ENCODE peak calls at places on chromosome 3, in seven cellular contexts. L is adrenal gland, Q is spleen, I is cardiac muscle cell, F is left ventricle myocardium inferior, M is breast epithelium, O is stomach. C is an unnamed sample. For H3K36me3, the result is how much of the 10 kb centered on the place peaks cover.

GRCh38 chr3:144142151-144142855 is 170.7 kb downstream of the DIPK2A start:
- DNase-seq in O (no peak), L (no peak), I (no peak), M (no peak), F (no peak), Q (no peak), C (no peak)

GRCh38 chr3:17478673-17479072 is 263.8 kb downstream of the TBC1D5 start:
- DNase-seq in Q (no peak), O (no peak), L (no peak), M (no peak), I (no peak), F (no peak), C (no peak)

GRCh38 chr3:47978386-47978785 is 37.8 kb downstream of the MAP4 start:
- DNase-seq in F (no peak), L (no peak), I (no peak), O (no peak), Q (no peak), M (no peak), C (no peak)

GRCh38 chr3:99843590-99844260 is 26.1 kb downstream of the CMSS1 start:
- DNase-seq in O (peak), I (no peak), Q (no peak), M (no peak), F (no peak), L (no peak), C (no peak)

GRCh38 chr3:192857148-192857735 is 60.4 kb downstream of the MB21D2 start:
- DNase-seq in F (no peak), Q (no peak), M (no peak), O (no peak), I (no peak), L (no peak), C (no peak)

GRCh38 chr3:167989066-167989465 is 106.7 kb downstream of the GOLIM4 start:
- DNase-seq in Q (no peak), M (no peak), I (no peak), O (no peak), F (no peak), L (no peak), C (no peak)

GRCh38 chr3:71721721-71722157 is 3.5 kb downstream of the EIF4E3 start:
- DNase-seq in L (no peak), Q (no peak), I (no peak), O (no peak), M (no peak), F (no peak), C (no peak)

GRCh38 chr3:18888370-18888769 is 259.9 kb upstream of the KCNH8 start:
- DNase-seq in O (no peak), M (no peak), L (no peak), I (no peak), Q (no peak), F (no peak), C (no peak)

GRCh38 chr3:151316267-151316991 is at the start of gene GPR87:
- DNase-seq in O (no peak), M (no peak), L (no peak), Q (no peak), F (no peak), I (no peak), C (no peak)

GRCh38 chr3:144645300-144645699 is 673.7 kb downstream of the DIPK2A start:
- DNase-seq in F (no peak), L (no peak), O (no peak), M (no peak), Q (no peak), I (no peak), C (no peak)

GRCh38 chr3:159619341-159619885 is 369.2 kb upstream of the IL12A start:
- DNase-seq in I (peak), F (no peak), Q (no peak), M (no peak), O (no peak), L (no peak), C (no peak)

GRCh38 chr3:175735866-175736265 is 876.7 kb downstream of the NAALADL2 start:
- DNase-seq in O (no peak), F (no peak), I (no peak), M (no peak), L (no peak), Q (no peak), C (no peak)

GRCh38 chr3:10504161-10505049 is 981 bp downstream of the ATP2B2 start:
- DNase-seq in I (no peak), O (no peak), L (no peak), F (no peak), M (no peak), Q (no peak), C (no peak)
- H3K4me3 ChIP-seq in I (no peak), O (no peak), L (no peak), F (no peak), M (no peak), Q (no peak), C (no peak)

DNA sequence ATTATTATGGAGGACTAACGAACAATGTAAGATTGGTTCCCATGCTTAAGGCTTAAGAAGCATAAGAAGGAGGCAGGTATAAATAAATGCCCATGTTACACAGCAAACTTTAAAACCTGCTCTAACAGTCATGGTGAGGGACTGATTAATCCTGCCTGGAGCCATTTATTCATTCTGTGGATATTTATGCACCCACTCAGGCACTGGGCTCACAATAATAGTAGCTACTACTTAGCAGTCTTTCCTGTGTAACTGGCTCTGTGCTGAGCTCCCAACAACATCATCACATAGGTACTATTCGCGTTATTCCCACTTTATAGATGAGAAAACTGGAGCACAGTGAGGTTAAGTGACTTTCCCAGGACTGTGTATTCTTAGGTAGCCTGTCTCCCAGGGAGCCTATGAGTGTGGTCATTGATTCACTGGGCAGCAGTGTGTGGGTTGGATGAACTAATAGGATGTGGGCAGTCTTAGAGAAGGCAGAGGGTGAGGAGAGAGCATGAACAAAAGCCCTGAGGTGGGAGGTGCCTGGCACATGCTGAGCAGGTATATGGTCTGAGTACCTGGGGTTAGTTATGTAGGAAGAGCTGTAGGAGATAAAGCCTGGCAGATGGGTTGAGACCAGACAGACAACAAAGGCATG is 44.1 kb upstream of the UMPS start:
- DNase-seq in M (no peak), F (no peak), O (no peak), L (no peak), Q (no peak), I (no peak), C (no peak)
- H3K27ac ChIP-seq in M (no peak), F (no peak), O (no peak), L (no peak), Q (no peak), I (no peak), C (no peak)

GRCh38 chr3:33131328-33132018 is 17.7 kb downstream of the CRTAP start:
- DNase-seq in F (no peak), Q (no peak), M (no peak), I (peak), L (peak), O (peak), C (no peak)
- H3K36me3 ChIP-seq in F (half or more), Q (under half), M (under half), I (under half), L (half or more), O (half or more), C (under half)

DNA sequence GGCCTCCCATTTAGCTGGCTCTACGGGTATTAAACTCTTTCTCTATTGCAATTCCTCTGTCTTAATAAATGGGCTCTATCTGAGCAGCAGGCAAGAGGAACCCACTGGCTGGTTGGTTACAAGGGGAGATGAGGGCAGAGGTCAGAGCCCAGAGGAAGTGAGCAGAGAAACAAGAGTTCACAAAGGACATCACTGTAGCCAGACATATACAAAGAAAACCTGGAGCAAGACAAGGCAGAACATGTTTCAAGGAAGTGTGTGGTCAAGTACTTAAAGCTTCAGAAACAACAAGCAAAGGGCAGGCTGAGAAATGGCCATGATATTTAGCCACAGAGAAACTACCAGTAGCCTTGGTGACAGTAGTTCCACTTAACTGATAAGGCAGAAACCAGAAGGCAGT is 24.3 kb downstream of the SUSD5 start:
- DNase-seq in F (no peak), O (no peak), L (no peak), M (no peak), Q (no peak), I (no peak), C (no peak)
- H3K4me3 ChIP-seq in F (no peak), O (no peak), L (no peak), M (no peak), Q (no peak), I (no peak), C (no peak)

GRCh38 chr3:194547042-194547441 is 60.2 kb upstream of the ATP13A3 start:
- DNase-seq in F (no peak), I (no peak), M (no peak), O (no peak), Q (no peak), L (no peak), C (no peak)

GRCh38 chr3:194554488-194555098 is 67.8 kb upstream of the ATP13A3 start:
- DNase-seq in F (no peak), I (peak), M (no peak), O (no peak), Q (no peak), L (no peak), C (no peak)

GRCh38 chr3:194548346-194549321 is 61.8 kb upstream of the ATP13A3 start:
- DNase-seq in O (no peak), M (no peak), L (no peak), F (no peak), I (no peak), Q (no peak), C (no peak)

GRCh38 chr3:194552327-194552949 is 65.6 kb upstream of the ATP13A3 start:
- DNase-seq in Q (no peak), M (no peak), L (no peak), O (no peak), I (no peak), F (no peak), C (no peak)

DNA sequence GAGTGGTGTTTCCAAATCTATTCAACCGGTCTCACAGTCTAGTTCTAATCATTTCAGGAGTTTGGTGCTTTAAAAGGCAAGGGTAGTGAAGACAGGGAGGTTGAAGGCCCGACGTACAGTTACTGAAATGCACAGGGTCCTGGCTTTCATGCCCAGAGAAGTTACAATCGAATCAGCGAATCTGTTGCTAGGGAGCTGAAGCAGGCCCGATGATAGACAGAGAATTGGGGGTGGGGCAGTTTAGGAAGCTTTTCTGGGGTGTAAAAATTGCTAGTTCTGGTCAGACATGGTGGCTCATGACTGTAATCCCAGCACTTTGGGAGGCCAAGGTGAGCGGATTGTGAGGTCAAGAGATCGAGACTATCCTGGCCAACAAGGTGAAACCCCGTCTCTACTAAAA is 63.1 kb upstream of the ATP13A3 start:
- DNase-seq in Q (no peak), I (no peak), M (no peak), F (no peak), O (no peak), L (no peak), C (no peak)
- H3K27ac ChIP-seq in Q (no peak), I (peak), M (no peak), F (peak), O (no peak), L (no peak), C (no peak)

GRCh38 chr3:51662456-51662855 is 8.6 kb upstream of the TEX264 start:
- DNase-seq in O (no peak), F (no peak), M (no peak), I (no peak), L (no peak), Q (no peak), C (no peak)
- H3K36me3 ChIP-seq in O (half or more), F (half or more), M (under half), I (under half), L (under half), Q (under half), C (under half)

GRCh38 chr3:184491867-184492615 is 69.5 kb upstream of the EPHB3 start:
- DNase-seq in O (no peak), F (peak), M (no peak), L (peak), I (no peak), Q (no peak), C (peak)
- H3K4me3 ChIP-seq in O (no peak), F (peak), M (peak), L (no peak), I (no peak), Q (no peak), C (no peak)

GRCh38 chr3:64290161-64290560 is 64.9 kb upstream of the PRICKLE2 start:
- DNase-seq in O (no peak), I (no peak), L (no peak), F (no peak), Q (no peak), M (no peak), C (no peak)

GRCh38 chr3:64289622-64290021 is 64.4 kb upstream of the PRICKLE2 start:
- DNase-seq in M (no peak), I (no peak), Q (no peak), F (no peak), O (no peak), L (no peak), C (no peak)

GRCh38 chr3:64291345-64291744 is 66.1 kb upstream of the PRICKLE2 start:
- DNase-seq in L (peak), M (no peak), F (no peak), I (no peak), Q (no peak), O (no peak), C (no peak)

GRCh38 chr3:64291956-64292355 is 66.7 kb upstream of the PRICKLE2 start:
- DNase-seq in L (no peak), M (no peak), F (no peak), O (no peak), Q (no peak), I (no peak), C (no peak)

GRCh38 chr3:64290864-64291263 is 65.6 kb upstream of the PRICKLE2 start:
- DNase-seq in M (no peak), F (no peak), O (no peak), Q (no peak), I (no peak), L (no peak), C (no peak)
- H3K27ac ChIP-seq in M (peak), F (peak), O (no peak), Q (no peak), I (no peak), L (no peak), C (peak)

GRCh38 chr3:45967724-45968123 is 24.5 kb downstream of the CXCR6 start:
- DNase-seq in Q (no peak), I (no peak), M (no peak), F (no peak), L (no peak), O (peak), C (no peak)

GRCh38 chr3:45968706-45969105 is 25.4 kb downstream of the CXCR6 start:
- DNase-seq in M (no peak), I (no peak), F (no peak), Q (no peak), L (no peak), O (no peak), C (no peak)

GRCh38 chr3:45966969-45967640 is 23.8 kb downstream of the CXCR6 start:
- DNase-seq in I (no peak), F (no peak), O (no peak), L (no peak), Q (no peak), M (no peak), C (no peak)

GRCh38 chr3:45969152-45969551 is 25.9 kb downstream of the CXCR6 start:
- DNase-seq in O (no peak), M (no peak), I (no peak), F (no peak), Q (no peak), L (no peak), C (no peak)

GRCh38 chr3:45968149-45968548 is 24.9 kb downstream of the CXCR6 start:
- DNase-seq in O (peak), I (no peak), L (no peak), M (no peak), F (no peak), Q (no peak), C (no peak)
- H3K36me3 ChIP-seq in O (half or more), I (half or more), L (half or more), M (under half), F (half or more), Q (under half), C (half or more)